ENCODE peak calls at places on chromosomes 7 and 10, in nine cellular contexts. D, P, O, Y, N, W, G, L and V are unnamed samples.

GRCh38 chr10:132146941-132147915 is 39.5 kb upstream of the DPYSL4 start:
- DNase-seq in P (no peak), W (no peak), O (no peak), D (no peak), G (no peak), L (no peak), N (no peak), Y (no peak), V (no peak)

GRCh38 chr10:31136951-31137885 is 105.6 kb upstream of the ZNF438 start:
- DNase-seq in P (no peak), W (no peak), D (no peak), L (no peak), G (no peak), O (no peak), N (no peak), Y (no peak), V (no peak)

GRCh38 chr7:154794147-154794780 is 208.7 kb downstream of the PAXIP1 start:
- DNase-seq in D (no peak), G (no peak), Y (no peak), L (peak), P (no peak), W (peak), N (no peak), O (no peak), V (no peak)

GRCh38 chr10:71218833-71219120 is 6.4 kb downstream of the UNC5B start:
- DNase-seq in Y (no peak), D (no peak), N (no peak), W (no peak), P (no peak), L (no peak), O (no peak), G (no peak), V (no peak)

GRCh38 chr10:61047011-61047410 is 103.0 kb upstream of the RHOBTB1 start:
- DNase-seq in W (no peak), O (no peak), N (no peak), Y (no peak), G (no peak), P (no peak), L (no peak), D (no peak), V (no peak)

GRCh38 chr7:41742619-41743018 is 39.7 kb upstream of the INHBA start:
- DNase-seq in Y (no peak), G (no peak), L (no peak), W (no peak), N (no peak), O (no peak), D (no peak), P (no peak), V (no peak)

GRCh38 chr10:132878730-132879407 is 63.5 kb downstream of the CFAP46 start:
- DNase-seq in O (peak), G (no peak), L (no peak), W (no peak), N (no peak), P (no peak), D (peak), Y (no peak), V (peak)

GRCh38 chr10:31749981-31750850 is 178.4 kb downstream of the ARHGAP12 start:
- DNase-seq in P (no peak), O (peak), Y (no peak), L (peak), W (no peak), N (no peak), D (peak), G (no peak), V (no peak)

GRCh38 chr7:36209814-36210183 is 56.7 kb downstream of the EEPD1 start:
- DNase-seq in G (no peak), N (no peak), O (no peak), W (no peak), D (no peak), L (no peak), Y (no peak), P (no peak), V (no peak)

DNA sequence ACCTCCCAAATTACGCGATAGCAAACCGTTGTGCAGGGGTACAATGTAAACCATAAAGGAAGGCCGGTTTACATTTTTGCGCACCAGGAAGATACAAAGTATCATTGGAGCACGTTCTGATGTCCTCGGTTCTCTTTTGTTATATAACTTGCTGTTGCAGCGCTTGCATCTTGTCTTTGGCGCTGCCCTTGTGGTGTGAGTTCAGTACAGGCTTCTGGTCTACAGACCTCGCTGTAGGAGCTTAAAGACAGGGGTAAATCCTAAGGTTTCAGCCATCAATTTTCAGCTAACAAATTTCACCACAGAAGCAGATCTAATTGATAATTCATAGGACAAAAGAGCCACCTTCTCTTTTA is 1.5 kb upstream of the MKX start:
- DNase-seq in G (no peak), L (no peak), P (no peak), W (peak), N (no peak), O (no peak), Y (no peak), D (no peak), V (no peak)
- TF ChIP-seq CTCF in G (no peak), L (no peak), P (no peak), W (no peak), N (no peak), O (no peak), Y (no peak), D (no peak), V (no peak)

GRCh38 chr7:76166404-76167255 is 35.1 kb upstream of the SRRM3 start:
- DNase-seq in O (peak), L (peak), D (peak), P (peak), Y (peak), W (peak), G (peak), N (peak), V (peak)
- TF ChIP-seq CTCF in O (peak), L (peak), D (no peak), P (peak), Y (peak), W (peak), G (no peak), N (no peak), V (peak)

GRCh38 chr7:120941064-120941463 is 9.5 kb upstream of the ING3 start:
- DNase-seq in N (no peak), O (no peak), D (no peak), Y (no peak), W (no peak), G (peak), L (no peak), P (no peak), V (no peak)
- TF ChIP-seq CTCF in N (no peak), O (no peak), D (no peak), Y (peak), W (peak), G (no peak), L (no peak), P (peak), V (peak)

GRCh38 chr7:133140994-133141595 is 59.2 kb upstream of the CHCHD3 start:
- DNase-seq in N (no peak), O (no peak), W (no peak), Y (no peak), P (no peak), L (no peak), D (no peak), G (no peak), V (no peak)

GRCh38 chr7:133135451-133135850 is 53.6 kb upstream of the CHCHD3 start:
- DNase-seq in P (no peak), D (no peak), G (no peak), W (no peak), O (no peak), L (no peak), Y (no peak), N (no peak), V (no peak)

GRCh38 chr7:133134810-133135209 is 52.9 kb upstream of the CHCHD3 start:
- DNase-seq in W (no peak), P (no peak), L (no peak), G (no peak), N (no peak), Y (no peak), D (no peak), O (no peak), V (no peak)

DNA sequence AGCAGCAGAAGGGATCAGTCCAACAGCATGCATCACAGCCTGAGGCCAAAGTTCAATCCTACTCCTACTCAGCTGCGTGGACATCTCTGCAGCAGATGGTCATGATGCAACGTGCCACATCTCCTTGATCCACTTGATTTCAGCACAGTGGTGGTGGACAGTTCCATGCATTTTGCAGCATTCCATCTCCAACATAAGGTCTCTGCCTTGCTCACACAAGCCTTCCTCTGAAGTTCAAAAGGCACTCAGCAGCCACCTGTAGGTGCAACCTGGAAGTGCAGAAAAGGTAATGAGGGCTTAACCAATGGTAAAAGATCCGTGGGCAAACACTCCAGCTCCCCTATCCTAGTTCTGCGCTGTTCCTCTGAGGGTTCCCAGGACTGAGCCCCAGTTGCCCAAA is 57.5 kb upstream of the CHCHD3 start:
- DNase-seq in L (peak), Y (no peak), N (no peak), G (peak), O (no peak), D (no peak), W (peak), P (no peak), V (no peak)
- TF ChIP-seq CTCF in L (peak), Y (peak), N (no peak), G (no peak), O (no peak), D (no peak), W (peak), P (no peak), V (peak)

GRCh38 chr7:152344253-152344652 is 91.5 kb downstream of the KMT2C start:
- DNase-seq in O (no peak), D (no peak), Y (no peak), W (no peak), P (no peak), L (no peak), N (no peak), G (no peak), V (no peak)
- TF ChIP-seq CTCF in O (no peak), D (no peak), Y (no peak), W (no peak), P (no peak), L (no peak), N (no peak), G (no peak), V (no peak)

DNA sequence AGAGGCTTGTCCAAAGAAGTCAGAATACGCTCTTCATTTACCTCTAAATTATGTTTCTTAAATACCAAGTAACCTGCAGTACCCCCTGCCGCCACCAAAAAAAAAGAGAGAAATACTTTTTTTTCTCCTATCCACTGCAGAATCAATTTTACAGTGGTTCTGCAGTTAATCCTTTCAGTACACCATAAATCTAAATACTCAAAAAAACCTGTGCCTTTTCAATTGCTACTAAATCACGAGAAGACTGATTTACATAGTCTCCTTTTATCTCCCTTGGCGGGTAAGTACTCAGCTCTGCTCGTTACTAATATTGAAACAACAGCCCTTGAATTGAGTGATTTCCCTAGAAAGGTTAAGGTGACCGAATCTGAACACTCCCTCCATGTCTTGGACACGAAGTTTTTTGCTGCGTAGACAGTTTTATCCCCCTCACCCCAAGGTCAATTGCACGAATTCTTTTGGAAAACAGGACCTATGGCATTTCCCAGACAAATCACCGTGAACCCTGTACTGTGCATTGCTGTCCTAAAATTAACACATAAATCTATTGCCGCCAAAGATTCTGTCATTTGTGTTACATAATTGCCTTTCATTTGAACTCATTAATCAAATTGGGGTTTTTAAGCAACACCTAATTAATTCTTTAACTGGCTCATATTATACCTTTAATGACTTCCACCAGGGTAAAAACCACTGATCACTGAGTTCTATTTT is 517 bp upstream of the VIM start:
- DNase-seq in P (no peak), O (no peak), G (peak), L (no peak), D (no peak), W (no peak), Y (no peak), N (no peak), V (no peak)
- TF ChIP-seq CTCF in P (peak), O (peak), G (peak), L (no peak), D (no peak), W (peak), Y (peak), N (no peak), V (peak)

GRCh38 chr7:6556196-6556595 is 4.9 kb upstream of the GRID2IP start:
- DNase-seq in O (no peak), L (peak), Y (no peak), G (peak), W (no peak), P (no peak), D (no peak), N (no peak), V (no peak)
- TF ChIP-seq CTCF in O (no peak), L (peak), Y (peak), G (no peak), W (peak), P (no peak), D (no peak), N (no peak), V (no peak)

GRCh38 chr7:81529785-81530184 is 240.1 kb downstream of the HGF start:
- DNase-seq in W (no peak), N (no peak), L (no peak), D (no peak), P (no peak), Y (no peak), G (no peak), O (no peak), V (no peak)
- TF ChIP-seq CTCF in W (no peak), N (no peak), L (no peak), D (no peak), P (no peak), Y (no peak), G (no peak), O (no peak), V (no peak)